ENCODE peak calls at places on chromosomes 12 and 14, in nine cellular contexts. O is heart left ventricle; T is GM12892; X is renal cortical epithelial cell; Z is activated CD8-positive, alpha-beta memory T cell treated with anti-CD3 and anti-CD28 coated beads for 24 hours; P is skeletal muscle cell; E is lung microvascular endothelial cell; Y is HL-60; G is EH. F is an unnamed sample.

GRCh38 chr12:108318472-108319275 is 20.4 kb downstream of the CMKLR1 start:
- DNase-seq in O (no peak), E (no peak), Z (no peak), X (no peak), G (no peak), Y (no peak), P (no peak), T (no peak), F (no peak)

GRCh38 chr12:56169225-56169759 is 11.1 kb downstream of the MYL6 start:
- DNase-seq in P (no peak), X (no peak), O (no peak), T (no peak), G (no peak), Y (no peak), Z (no peak), E (no peak), F (no peak)

GRCh38 chr12:67220065-67220464 is 49.1 kb upstream of the CAND1 start:
- DNase-seq in P (no peak), E (peak), G (no peak), O (no peak), T (no peak), X (no peak), Z (no peak), Y (no peak), F (peak)

GRCh38 chr12:18261273-18261672 is at the start of gene PIK3C2G:
- DNase-seq in E (peak), T (no peak), Y (no peak), P (no peak), G (no peak), X (no peak), Z (no peak), O (no peak), F (no peak)

GRCh38 chr14:70534904-70535303 is at the start of gene ADAM20:
- DNase-seq in O (no peak), E (no peak), Z (no peak), Y (no peak), P (no peak), G (no peak), X (no peak), T (no peak), F (no peak)

GRCh38 chr12:132174015-132174660 is 29.9 kb downstream of the NOC4L start:
- DNase-seq in T (no peak), X (no peak), Y (no peak), Z (no peak), G (no peak), P (no peak), E (no peak), O (peak), F (no peak)

GRCh38 chr14:22737052-22737451 is 29.4 kb upstream of the OXA1L start:
- DNase-seq in T (peak), X (peak), Y (no peak), G (no peak), E (no peak), P (no peak), Z (no peak), O (no peak), F (peak)

GRCh38 chr12:18467636-18468520 is 206.6 kb downstream of the PIK3C2G start:
- DNase-seq in Z (no peak), X (no peak), G (peak), O (no peak), P (no peak), Y (no peak), T (no peak), E (no peak), F (no peak)

GRCh38 chr14:104385189-104386135 is 194.1 kb upstream of the C14orf180 start:
- DNase-seq in Y (no peak), T (no peak), Z (peak), P (no peak), G (no peak), X (no peak), E (no peak), O (peak), F (no peak)

GRCh38 chr14:68682166-68683103 is 110.4 kb downstream of the ZFP36L1 start:
- DNase-seq in G (peak), Y (peak), Z (no peak), T (no peak), O (no peak), E (peak), X (peak), P (peak), F (peak)

GRCh38 chr12:126899926-126900792 is 1366.8 kb upstream of the TMEM132C start:
- DNase-seq in P (no peak), T (no peak), Z (no peak), G (no peak), X (no peak), Y (no peak), E (no peak), O (no peak), F (no peak)

F was measured in ELR.